ENCODE peak calls at places on chromosome 19, in nine cellular contexts. One of them, this sample, is unnamed.

GRCh38 chr19:47863514-47863936 is 4.5 kb downstream of the TPRX2 start:
- DNase-seq in bronchial epithelial cell: peak
- DNase-seq in stimulated activated CD4-positive, alpha-beta T cell treated with anti-CD3 and anti-CD28 coated beads, Interleukin-1b, Interleukin-23, amount 100 ng/mL, for 4 hours: peak
- DNase-seq in GM23248: peak
- DNase-seq in aorta: peak
- DNase-seq in body of pancreas: peak
- DNase-seq in LoVo: peak
- DNase-seq in activated gamma-delta T cell treated with Interleukin-2 at 50 U/mL for 16 hours: peak
- DNase-seq in NCI-H748 treated with DMSO at 0.1 percent for 48 hours: peak
- DNase-seq in this sample: no peak

GRCh38 chr19:11814707-11815050 is 606 bp downstream of the ZNF440 start:
- DNase-seq in GM23248: peak
- DNase-seq in bronchial epithelial cell: peak
- DNase-seq in body of pancreas: no peak
- DNase-seq in LoVo: peak
- DNase-seq in NCI-H748 treated with DMSO at 0.1 percent for 48 hours: no peak
- DNase-seq in aorta: no peak
- DNase-seq in activated gamma-delta T cell treated with Interleukin-2 at 50 U/mL for 16 hours: no peak
- DNase-seq in stimulated activated CD4-positive, alpha-beta T cell treated with anti-CD3 and anti-CD28 coated beads, Interleukin-1b, Interleukin-23, amount 100 ng/mL, for 4 hours: no peak
- DNase-seq in this sample: no peak

GRCh38 chr19:56476671-56477428 is at the start of gene ZNF667:
- DNase-seq in LoVo: no peak
- DNase-seq in bronchial epithelial cell: peak
- DNase-seq in body of pancreas: no peak
- DNase-seq in stimulated activated CD4-positive, alpha-beta T cell treated with anti-CD3 and anti-CD28 coated beads, Interleukin-1b, Interleukin-23, amount 100 ng/mL, for 4 hours: no peak
- DNase-seq in aorta: no peak
- DNase-seq in activated gamma-delta T cell treated with Interleukin-2 at 50 U/mL for 16 hours: peak
- DNase-seq in NCI-H748 treated with DMSO at 0.1 percent for 48 hours: no peak
- DNase-seq in GM23248: peak
- DNase-seq in this sample: no peak

GRCh38 chr19:17871878-17872250 is at the start of gene SLC5A5:
- DNase-seq in stimulated activated CD4-positive, alpha-beta T cell treated with anti-CD3 and anti-CD28 coated beads, Interleukin-1b, Interleukin-23, amount 100 ng/mL, for 4 hours: no peak
- DNase-seq in NCI-H748 treated with DMSO at 0.1 percent for 48 hours: no peak
- DNase-seq in aorta: no peak
- DNase-seq in activated gamma-delta T cell treated with Interleukin-2 at 50 U/mL for 16 hours: no peak
- DNase-seq in GM23248: no peak
- DNase-seq in body of pancreas: no peak
- DNase-seq in LoVo: no peak
- DNase-seq in bronchial epithelial cell: no peak
- DNase-seq in this sample: no peak

GRCh38 chr19:3024870-3025515 is 4.1 kb downstream of the TLE2 start:
- DNase-seq in activated gamma-delta T cell treated with Interleukin-2 at 50 U/mL for 16 hours: no peak
- DNase-seq in body of pancreas: no peak
- DNase-seq in GM23248: no peak
- DNase-seq in stimulated activated CD4-positive, alpha-beta T cell treated with anti-CD3 and anti-CD28 coated beads, Interleukin-1b, Interleukin-23, amount 100 ng/mL, for 4 hours: no peak
- DNase-seq in aorta: no peak
- DNase-seq in NCI-H748 treated with DMSO at 0.1 percent for 48 hours: no peak
- DNase-seq in bronchial epithelial cell: no peak
- DNase-seq in LoVo: no peak
- DNase-seq in this sample: no peak

GRCh38 chr19:15397782-15398181 is 18.2 kb upstream of the AKAP8 start:
- DNase-seq in activated gamma-delta T cell treated with Interleukin-2 at 50 U/mL for 16 hours: no peak
- DNase-seq in GM23248: no peak
- DNase-seq in stimulated activated CD4-positive, alpha-beta T cell treated with anti-CD3 and anti-CD28 coated beads, Interleukin-1b, Interleukin-23, amount 100 ng/mL, for 4 hours: no peak
- DNase-seq in LoVo: no peak
- DNase-seq in bronchial epithelial cell: no peak
- DNase-seq in body of pancreas: no peak
- DNase-seq in aorta: peak
- DNase-seq in NCI-H748 treated with DMSO at 0.1 percent for 48 hours: no peak
- DNase-seq in this sample: no peak

GRCh38 chr19:4130635-4131438 is 6.9 kb upstream of the MAP2K2 start:
- DNase-seq in stimulated activated CD4-positive, alpha-beta T cell treated with anti-CD3 and anti-CD28 coated beads, Interleukin-1b, Interleukin-23, amount 100 ng/mL, for 4 hours: no peak
- DNase-seq in LoVo: peak
- DNase-seq in GM23248: peak
- DNase-seq in NCI-H748 treated with DMSO at 0.1 percent for 48 hours: no peak
- DNase-seq in body of pancreas: no peak
- DNase-seq in activated gamma-delta T cell treated with Interleukin-2 at 50 U/mL for 16 hours: no peak
- DNase-seq in aorta: no peak
- DNase-seq in bronchial epithelial cell: peak
- DNase-seq in this sample: no peak

GRCh38 chr19:29819986-29820385 is 8.2 kb downstream of the CCNE1 start:
- DNase-seq in NCI-H748 treated with DMSO at 0.1 percent for 48 hours: no peak
- DNase-seq in GM23248: no peak
- DNase-seq in body of pancreas: no peak
- DNase-seq in activated gamma-delta T cell treated with Interleukin-2 at 50 U/mL for 16 hours: no peak
- DNase-seq in stimulated activated CD4-positive, alpha-beta T cell treated with anti-CD3 and anti-CD28 coated beads, Interleukin-1b, Interleukin-23, amount 100 ng/mL, for 4 hours: no peak
- DNase-seq in bronchial epithelial cell: peak
- DNase-seq in LoVo: no peak
- DNase-seq in aorta: peak
- DNase-seq in this sample: no peak

GRCh38 chr19:56727731-56728130 is 56.2 kb upstream of the ZNF835 start:
- DNase-seq in body of pancreas: no peak
- DNase-seq in aorta: no peak
- DNase-seq in bronchial epithelial cell: no peak
- DNase-seq in GM23248: no peak
- DNase-seq in activated gamma-delta T cell treated with Interleukin-2 at 50 U/mL for 16 hours: no peak
- DNase-seq in stimulated activated CD4-positive, alpha-beta T cell treated with anti-CD3 and anti-CD28 coated beads, Interleukin-1b, Interleukin-23, amount 100 ng/mL, for 4 hours: no peak
- DNase-seq in NCI-H748 treated with DMSO at 0.1 percent for 48 hours: no peak
- DNase-seq in LoVo: no peak
- DNase-seq in this sample: no peak

GRCh38 chr19:7366701-7367420 is 18.1 kb downstream of the ARHGEF18 start:
- DNase-seq in aorta: peak
- DNase-seq in GM23248: peak
- DNase-seq in body of pancreas: no peak
- DNase-seq in bronchial epithelial cell: peak
- DNase-seq in NCI-H748 treated with DMSO at 0.1 percent for 48 hours: no peak
- DNase-seq in stimulated activated CD4-positive, alpha-beta T cell treated with anti-CD3 and anti-CD28 coated beads, Interleukin-1b, Interleukin-23, amount 100 ng/mL, for 4 hours: no peak
- DNase-seq in activated gamma-delta T cell treated with Interleukin-2 at 50 U/mL for 16 hours: no peak
- DNase-seq in LoVo: peak
- DNase-seq in this sample: no peak

GRCh38 chr19:51242881-51243280 is 8.0 kb upstream of the SIGLECL1 start:
- DNase-seq in activated gamma-delta T cell treated with Interleukin-2 at 50 U/mL for 16 hours: no peak
- DNase-seq in LoVo: no peak
- DNase-seq in NCI-H748 treated with DMSO at 0.1 percent for 48 hours: no peak
- DNase-seq in aorta: no peak
- DNase-seq in stimulated activated CD4-positive, alpha-beta T cell treated with anti-CD3 and anti-CD28 coated beads, Interleukin-1b, Interleukin-23, amount 100 ng/mL, for 4 hours: no peak
- DNase-seq in GM23248: no peak
- DNase-seq in body of pancreas: no peak
- DNase-seq in bronchial epithelial cell: no peak
- DNase-seq in this sample: no peak

This sample was measured in NCI-H187 treated with DMSO at 0.1 percent for 48 hours.